ENCODE peak calls at places on chromosomes 5 and 9, in four cellular contexts. B, V, I and X are unnamed samples.
A peak's percentile ranks its signal among the peaks of the same experiment; 100 is the strongest.

GRCh38 chr5:18102733-18103132 is 468.5 kb downstream of the TAF11L14 start:
- DNase-seq in B (no peak), V (no peak), I (no peak), X (no peak)

GRCh38 chr5:1931590-1932138 is 48.9 kb upstream of the IRX4 start:
- DNase-seq in V (no peak), I (no peak), B (no peak), X (no peak)

GRCh38 chr5:14871084-14871572 is 450 bp downstream of the ANKH start:
- DNase-seq in B (no peak), V (no peak), I (no peak), X (no peak)

GRCh38 chr5:159704160-159704559 is 212.1 kb upstream of the ADRA1B start:
- DNase-seq in I (no peak), B (peak; percentile 80), V (no peak), X (no peak)

GRCh38 chr5:138448481-138449398 is 9.9 kb downstream of the REEP2 start:
- DNase-seq in V (peak; percentile 22), I (no peak), B (peak; percentile 94), X (peak; percentile 44)

GRCh38 chr5:146647656-146648199 is 131.7 kb upstream of the GPR151 start:
- DNase-seq in I (no peak), V (no peak), B (no peak), X (no peak)

GRCh38 chr9:106557996-106558667 is 304.8 kb upstream of the ZNF462 start:
- DNase-seq in I (no peak), V (no peak), B (no peak), X (no peak)

GRCh38 chr5:39628348-39628747 is 203.6 kb upstream of the DAB2 start:
- DNase-seq in V (no peak), I (no peak), B (no peak), X (no peak)

GRCh38 chr5:123035320-123035949 is 1.1 kb downstream of the PPIC start:
- DNase-seq in I (peak; percentile 29), V (peak; percentile 47), B (peak; percentile 43), X (peak; percentile 39)

GRCh38 chr5:14286574-14287399 is 143.6 kb downstream of the TRIO start:
- DNase-seq in I (no peak), V (peak; percentile 22), B (no peak), X (no peak)

DNA sequence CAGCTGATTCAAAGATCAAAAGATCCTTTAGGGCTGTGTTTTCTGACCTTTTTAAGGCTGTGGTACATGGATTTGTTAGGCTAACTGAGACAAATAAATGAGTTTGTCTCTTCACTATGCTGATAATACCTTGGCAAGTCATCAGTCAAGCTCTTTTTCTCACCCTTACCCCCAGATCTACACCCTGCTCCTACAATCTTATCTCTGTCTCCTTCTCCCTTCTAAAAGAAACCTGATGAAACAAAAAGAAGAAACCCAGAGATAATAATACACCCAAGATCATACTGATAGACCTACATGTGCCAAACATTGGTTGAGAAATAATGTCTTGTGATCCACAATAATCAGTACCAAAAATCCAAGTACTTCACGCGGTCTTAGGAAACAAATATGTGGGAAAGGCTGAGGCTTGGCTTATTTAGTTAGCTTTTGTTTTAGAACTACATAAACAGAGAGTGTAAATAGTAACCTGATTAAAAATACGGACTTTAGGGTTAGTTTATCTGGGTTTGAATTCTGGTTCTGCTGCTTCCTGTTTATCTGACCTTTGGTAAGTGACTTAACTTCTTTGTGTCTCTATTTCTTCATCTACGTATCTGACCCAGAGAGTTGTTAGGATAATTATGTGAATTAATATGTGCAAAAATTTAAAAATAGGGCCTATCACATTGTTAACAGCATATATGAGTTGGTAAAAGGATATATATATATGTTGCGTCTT is 24.8 kb upstream of the PDCD1LG2 start:
- DNase-seq in B (peak; percentile 21), I (no peak), V (no peak), X (no peak)
- TF ChIP-seq CTCF in B (no peak), I (no peak), V (no peak), X (no peak)

GRCh38 chr5:176742246-176743105 is 67.9 kb upstream of the UNC5A start:
- DNase-seq in B (no peak), V (no peak), I (no peak), X (no peak)

GRCh38 chr5:176743136-176743827 is 67.1 kb upstream of the UNC5A start:
- DNase-seq in V (no peak), B (no peak), I (no peak), X (no peak)

GRCh38 chr5:176743828-176744583 is 66.4 kb upstream of the UNC5A start:
- DNase-seq in B (no peak), V (no peak), I (no peak), X (no peak)

GRCh38 chr5:176741566-176742211 is 68.7 kb upstream of the UNC5A start:
- DNase-seq in V (no peak), B (no peak), I (no peak), X (no peak)

GRCh38 chr5:176744584-176744965 is 65.8 kb upstream of the UNC5A start:
- DNase-seq in V (no peak), B (peak; percentile 7), I (peak; percentile 3), X (no peak)
- TF ChIP-seq CTCF in V (peak; percentile 19), B (peak; percentile 43), I (peak; percentile 27), X (peak; percentile 61)

GRCh38 chr9:134211811-134212460 is 47.6 kb upstream of the RNU6ATAC start:
- DNase-seq in I (no peak), B (no peak), V (no peak), X (no peak)

GRCh38 chr9:134210908-134211810 is 46.8 kb upstream of the RNU6ATAC start:
- DNase-seq in B (no peak), I (no peak), V (peak; percentile 65), X (no peak)

GRCh38 chr9:134213508-134214394 is 49.4 kb upstream of the RNU6ATAC start:
- DNase-seq in I (no peak), B (no peak), V (no peak), X (no peak)

GRCh38 chr9:134214395-134214765 is 50.0 kb upstream of the RNU6ATAC start:
- DNase-seq in B (no peak), V (no peak), I (no peak), X (no peak)

GRCh38 chr9:134212809-134213507 is 48.6 kb upstream of the RNU6ATAC start:
- DNase-seq in I (no peak), V (no peak), B (no peak), X (no peak)
- TF ChIP-seq CTCF in I (no peak), V (no peak), B (no peak), X (no peak)

GRCh38 chr5:124411089-124411488 is 335.4 kb downstream of the ZNF608 start:
- DNase-seq in I (peak; percentile 18), V (peak; percentile 22), B (peak; percentile 75), X (no peak)
- TF ChIP-seq CTCF in I (peak; percentile 5), V (peak; percentile 6), B (peak; percentile 54), X (no peak)

GRCh38 chr5:116557669-116558271 is 16.9 kb downstream of the SEMA6A start:
- DNase-seq in B (peak; percentile 54), V (peak; percentile 21), I (peak; percentile 38), X (peak; percentile 6)
- TF ChIP-seq CTCF in B (peak; percentile 74), V (peak; percentile 55), I (peak; percentile 71), X (peak; percentile 76)